ENCODE peak calls at places on chromosomes 7 and 10, in four cellular contexts. P, E, J and F are unnamed samples.
A peak's percentile ranks its signal among the peaks of the same experiment; 100 is the strongest.

GRCh38 chr10:71433116-71433982 is 36.6 kb downstream of the CDH23 start:
- DNase-seq in P (no peak), E (no peak), J (no peak), F (no peak)

GRCh38 chr7:101626069-101626671 is 2.9 kb downstream of the MYL10 start:
- DNase-seq in P (no peak), E (no peak), J (no peak), F (no peak)

GRCh38 chr10:2870654-2871053 is 196.7 kb upstream of the PFKP start:
- DNase-seq in P (no peak), E (no peak), J (no peak), F (no peak)

GRCh38 chr7:151893405-151893923 is 16.5 kb upstream of the PRKAG2 start:
- DNase-seq in P (no peak), E (no peak), J (no peak), F (no peak)

GRCh38 chr10:89869180-89869579 is 167.8 kb downstream of the KIF20B start:
- DNase-seq in P (no peak), E (peak; percentile 19), J (no peak), F (no peak)

GRCh38 chr7:156657681-156658080 is 17.1 kb downstream of the RNF32 start:
- DNase-seq in P (no peak), E (no peak), J (no peak), F (no peak)

GRCh38 chr7:148914208-148914777 is 30.2 kb upstream of the EZH2 start:
- DNase-seq in P (peak; percentile 88), E (peak; percentile 92), J (no peak), F (no peak)

GRCh38 chr10:96208271-96208670 is 63.1 kb downstream of the BLNK start:
- DNase-seq in P (no peak), E (no peak), J (no peak), F (no peak)

GRCh38 chr10:78932084-78932386 is 136.7 kb upstream of the ZMIZ1 start:
- DNase-seq in P (no peak), E (no peak), J (no peak), F (no peak)

GRCh38 chr10:74949024-74949423 is 122.6 kb downstream of the KAT6B start:
- DNase-seq in P (peak; percentile 49), E (no peak), J (no peak), F (no peak)

GRCh38 chr10:60169111-60169510 is 220.6 kb downstream of the ANK3 start:
- DNase-seq in P (no peak), E (no peak), J (no peak), F (no peak)

GRCh38 chr7:55517191-55517633 is 55.1 kb downstream of the VOPP1 start:
- DNase-seq in P (no peak), E (no peak), J (no peak), F (peak; percentile 27)

GRCh38 chr10:110163192-110163773 is 44.1 kb upstream of the MXI1 start:
- DNase-seq in P (no peak), E (no peak), J (no peak), F (no peak)

GRCh38 chr7:155979994-155980393 is 167.7 kb upstream of the SHH start:
- DNase-seq in P (no peak), E (no peak), J (no peak), F (no peak)

GRCh38 chr10:84311596-84311995 is 16.8 kb upstream of the CCSER2 start:
- DNase-seq in P (no peak), E (no peak), J (no peak), F (no peak)

DNA sequence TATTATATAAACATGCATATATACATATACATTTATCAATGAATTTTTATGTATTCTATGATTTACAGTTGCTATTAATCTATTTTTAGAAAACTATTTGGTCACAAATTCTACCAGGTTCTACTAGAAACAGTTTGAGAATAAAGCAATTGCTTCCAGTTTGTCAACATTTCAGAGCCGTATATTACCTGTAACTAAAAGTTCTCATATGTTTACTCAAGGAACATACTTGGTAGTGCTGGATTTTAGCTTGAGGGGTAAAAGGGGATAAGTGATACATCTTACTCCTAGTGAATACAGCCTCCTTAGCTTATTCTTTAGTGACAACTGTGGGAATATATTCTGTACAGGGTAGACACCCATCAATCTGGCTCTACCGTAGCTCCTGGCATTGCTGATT is 1590.5 kb upstream of the LRRTM3 start:
- DNase-seq in P (no peak), E (no peak), J (no peak), F (no peak)
- TF ChIP-seq CTCF in P (no peak), E (no peak), J (no peak), F (no peak)

GRCh38 chr7:92657391-92657790 is 67.2 kb upstream of the FAM133B start:
- DNase-seq in P (no peak), E (no peak), J (no peak), F (no peak)

GRCh38 chr7:92650391-92650790 is 60.2 kb upstream of the FAM133B start:
- DNase-seq in P (no peak), E (no peak), J (no peak), F (no peak)

GRCh38 chr7:92652536-92652935 is 62.3 kb upstream of the FAM133B start:
- DNase-seq in P (no peak), E (no peak), J (no peak), F (no peak)

GRCh38 chr7:92655346-92655884 is 65.2 kb upstream of the FAM133B start:
- DNase-seq in P (no peak), E (no peak), J (no peak), F (no peak)

DNA sequence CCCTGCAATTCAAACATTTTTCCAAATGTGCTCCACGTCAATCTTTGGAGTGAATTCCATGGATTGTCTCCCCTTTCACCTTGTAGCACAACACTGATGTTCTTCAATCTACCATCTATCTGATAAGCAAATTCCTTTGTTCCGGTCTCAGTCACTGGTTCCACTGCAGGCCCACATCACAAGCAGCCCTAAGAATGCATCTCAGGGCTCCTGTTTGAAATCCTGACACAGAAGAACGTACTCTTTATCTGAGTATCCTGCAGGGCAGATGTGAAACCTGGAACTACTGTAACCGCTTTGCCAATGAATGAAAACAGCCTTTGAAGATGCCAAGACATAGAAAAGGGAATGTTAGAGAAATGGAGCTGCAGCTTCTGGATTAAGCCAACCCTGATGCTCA is 62.9 kb upstream of the FAM133B start:
- DNase-seq in P (no peak), E (no peak), J (no peak), F (no peak)
- H3K27ac ChIP-seq in P (no peak overlapping the region), E (no peak overlapping the region), J (no peak overlapping the region), F (no peak overlapping the region)

DNA sequence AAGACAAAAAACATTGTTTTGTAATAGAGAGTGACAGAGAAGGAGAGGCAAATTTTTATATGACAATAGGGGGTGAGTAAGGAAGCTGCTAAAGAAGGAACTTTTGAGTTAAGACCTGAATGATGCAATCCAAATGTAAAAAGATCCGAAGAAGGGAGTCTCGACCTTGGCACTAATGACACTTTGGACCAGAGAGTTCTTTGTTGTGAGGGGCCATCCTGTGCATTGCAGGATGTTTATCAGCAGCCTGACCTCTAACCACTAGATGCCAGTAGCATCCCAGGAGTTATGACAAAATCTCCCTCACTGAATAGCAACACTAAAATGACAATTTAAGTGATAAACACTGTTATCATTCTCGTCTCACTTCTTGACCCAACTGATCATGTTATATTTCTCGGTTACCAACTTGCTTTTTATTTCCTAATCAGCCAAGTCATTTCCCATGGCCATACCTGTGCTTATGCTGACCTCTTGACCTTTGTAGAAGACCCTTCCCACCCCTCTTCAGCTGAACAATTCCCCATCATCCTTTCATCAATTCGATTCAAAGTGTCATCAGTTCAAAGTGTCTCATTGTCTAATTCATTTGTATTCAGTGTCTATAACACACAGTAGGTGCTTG is 30.0 kb downstream of the DGKI start:
- DNase-seq in P (peak; percentile 19), E (no peak), J (no peak), F (no peak)
- TF ChIP-seq CTCF in P (peak; percentile 41), E (peak; percentile 33), J (no peak), F (no peak)

GRCh38 chr7:90919766-90920165 is 323.6 kb downstream of the CDK14 start:
- DNase-seq in P (no peak), E (no peak), J (no peak), F (no peak)
- H3K27ac ChIP-seq in P (no peak overlapping the region), E (no peak overlapping the region), J (no peak overlapping the region), F (no peak overlapping the region)

GRCh38 chr10:31095677-31096076 is 64.0 kb upstream of the ZNF438 start:
- DNase-seq in P (no peak), E (no peak), J (no peak), F (no peak)

GRCh38 chr10:31099664-31100063 is 68.0 kb upstream of the ZNF438 start:
- DNase-seq in P (peak; percentile 94), E (peak; percentile 67), J (no peak), F (peak; percentile 21)

GRCh38 chr10:31098091-31098490 is 66.4 kb upstream of the ZNF438 start:
- DNase-seq in P (no peak), E (no peak), J (no peak), F (no peak)

GRCh38 chr10:31099101-31099500 is 67.4 kb upstream of the ZNF438 start:
- DNase-seq in P (no peak), E (no peak), J (no peak), F (no peak)

DNA sequence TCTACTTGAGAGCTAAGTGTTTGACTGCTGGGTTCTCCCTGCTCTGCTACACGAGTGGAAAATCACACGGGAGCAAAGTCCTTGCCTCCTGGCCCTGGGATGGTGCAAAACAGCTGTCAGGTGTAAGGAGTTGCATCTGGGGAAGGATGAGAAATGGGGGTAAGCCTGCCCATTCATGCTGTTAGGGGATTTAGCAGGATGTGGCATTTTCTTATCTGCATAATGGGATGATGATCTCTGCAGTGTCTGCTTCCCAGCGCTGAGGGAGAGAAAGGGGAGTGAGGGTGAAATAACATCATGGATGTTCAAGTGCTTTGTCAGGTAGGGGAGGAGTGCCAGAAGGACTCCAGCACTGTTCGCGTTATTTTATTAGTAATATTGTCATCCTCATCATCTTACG is 64.5 kb upstream of the ZNF438 start:
- DNase-seq in P (no peak), E (no peak), J (no peak), F (no peak)
- TF ChIP-seq CTCF in P (no peak), E (no peak), J (no peak), F (no peak)

GRCh38 chr10:5587151-5588079 is 62.7 kb downstream of the CALML3 start:
- DNase-seq in P (no peak), E (no peak), J (no peak), F (no peak)

GRCh38 chr10:5583525-5584175 is 58.9 kb downstream of the CALML3 start:
- DNase-seq in P (peak; percentile 84), E (peak; percentile 67), J (no peak), F (no peak)

GRCh38 chr10:5582736-5583135 is 58.0 kb downstream of the CALML3 start:
- DNase-seq in P (no peak), E (no peak), J (no peak), F (peak; percentile 8)

GRCh38 chr10:5585517-5586222 is 60.9 kb downstream of the CALML3 start:
- DNase-seq in P (peak; percentile 55), E (peak; percentile 61), J (no peak), F (no peak)

GRCh38 chr10:5584895-5585516 is 60.2 kb downstream of the CALML3 start:
- DNase-seq in P (peak; percentile 91), E (peak; percentile 98), J (no peak), F (no peak)
- H3K27ac ChIP-seq in P (peak overlapping the region; percentile 100), E (no peak overlapping the region), J (no peak overlapping the region), F (no peak overlapping the region)

DNA sequence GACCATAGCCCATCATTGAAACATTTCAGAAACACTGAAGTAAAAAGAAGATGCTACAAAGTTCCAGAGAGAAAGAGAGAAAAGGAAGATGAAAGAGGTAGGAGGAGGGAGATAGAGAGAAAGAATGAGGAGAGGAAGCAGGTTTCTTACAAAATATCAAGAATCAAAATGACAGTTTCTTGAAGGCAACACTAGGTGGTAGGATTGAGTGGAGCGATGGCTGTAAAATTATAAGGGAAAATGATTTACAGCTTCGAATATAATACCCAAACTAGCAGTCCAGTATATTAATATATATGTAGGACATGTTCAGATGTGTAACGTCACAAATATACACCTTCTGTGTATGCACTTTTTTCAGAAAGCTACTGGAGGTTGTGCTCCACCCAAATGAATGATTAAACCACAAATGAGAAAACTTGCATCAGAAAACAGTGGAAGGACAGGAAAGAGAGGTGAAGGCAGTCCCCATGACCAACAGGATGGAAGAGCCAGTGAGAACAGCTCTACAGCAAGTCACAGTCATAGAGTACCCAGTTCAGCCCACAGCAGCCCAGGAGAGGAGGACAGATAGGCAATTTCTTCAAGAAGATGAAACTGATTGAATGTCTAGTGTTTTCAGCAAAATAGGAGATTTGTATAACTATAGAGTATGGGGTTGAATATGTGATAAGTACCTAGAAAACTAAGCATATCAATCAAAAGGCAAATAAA is 151.5 kb upstream of the TARP start:
- DNase-seq in P (peak; percentile 9), E (no peak), J (no peak), F (no peak)
- TF ChIP-seq CTCF in P (peak; percentile 37), E (no peak), J (no peak), F (no peak)